ENCODE peak calls at places on chromosome 17, in five cellular contexts. X, L, M, O and P are unnamed samples. For H3K36me3, the result is how much of the 10 kb centered on the place peaks cover.

GRCh38 chr17:1928976-1929375 is 96.2 kb downstream of the RTN4RL1 start:
- DNase-seq in M (no peak), X (no peak), L (no peak), O (no peak), P (peak)

GRCh38 chr17:50575581-50576210 is 15.2 kb downstream of the CACNA1G start:
- DNase-seq in M (no peak), X (no peak), O (no peak), L (no peak), P (no peak)

GRCh38 chr17:69870091-69870530 is 204.9 kb upstream of the KCNJ16 start:
- DNase-seq in L (peak), O (no peak), X (no peak), M (no peak), P (no peak)

GRCh38 chr17:12734852-12735430 is 54.4 kb upstream of the ARHGAP44 start:
- DNase-seq in X (no peak), O (no peak), L (peak), M (no peak), P (no peak)

GRCh38 chr17:77234695-77235094 is 93.9 kb downstream of the SEC14L1 start:
- DNase-seq in L (no peak), X (no peak), M (no peak), O (no peak), P (no peak)

GRCh38 chr17:78182504-78182903 is 4.3 kb downstream of the TK1 start:
- DNase-seq in M (no peak), O (no peak), X (no peak), L (no peak), P (no peak)

GRCh38 chr17:76529643-76530488 is 7.6 kb downstream of the CYGB start:
- DNase-seq in X (peak), M (no peak), L (peak), O (no peak), P (peak)

GRCh38 chr17:5587431-5588032 is 3.2 kb upstream of the NLRP1 start:
- DNase-seq in X (no peak), O (peak), M (peak), L (peak), P (peak)

GRCh38 chr17:41551370-41551769 is 20.5 kb downstream of the KRT9 start:
- DNase-seq in L (peak), M (no peak), O (no peak), X (no peak), P (no peak)

GRCh38 chr17:60391419-60392041 is 403 bp downstream of the USP32 start:
- DNase-seq in M (no peak), L (no peak), O (no peak), X (no peak), P (no peak)

GRCh38 chr17:79801156-79802038 is 4.5 kb upstream of the CBX8 start:
- DNase-seq in O (peak), X (no peak), M (no peak), L (no peak), P (no peak)

GRCh38 chr17:77098884-77099545 is 41.8 kb upstream of the SEC14L1 start:
- DNase-seq in O (peak), M (no peak), X (no peak), L (peak), P (no peak)

GRCh38 chr17:6713918-6714271 is 726 bp upstream of the SLC13A5 start:
- DNase-seq in X (no peak), O (no peak), L (no peak), M (no peak), P (no peak)

DNA sequence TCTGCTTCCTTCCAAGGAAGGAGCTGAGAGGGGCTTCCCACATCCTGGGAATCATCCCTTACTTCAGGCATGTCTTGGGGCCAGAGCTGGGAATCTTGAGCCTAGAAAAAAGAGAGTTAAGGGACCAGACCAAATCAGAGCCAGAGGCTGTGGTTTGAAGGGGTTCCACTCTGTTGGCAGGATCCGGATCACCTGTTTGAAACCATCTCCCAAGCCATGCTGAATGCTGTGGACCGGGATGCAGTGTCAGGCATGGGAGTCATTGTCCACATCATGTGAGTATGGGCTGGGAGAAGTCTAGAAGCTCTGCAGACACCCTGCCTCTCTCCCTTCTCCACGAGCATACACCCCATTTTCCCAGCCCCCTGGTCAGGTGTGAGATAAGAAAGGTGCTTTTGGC is 9.7 kb downstream of the PSMB3 start:
- DNase-seq in O (no peak), L (no peak), X (no peak), M (no peak), P (no peak)
- H3K36me3 ChIP-seq in O (under half), L (under half), X (under half), M (half or more), P (half or more)

DNA sequence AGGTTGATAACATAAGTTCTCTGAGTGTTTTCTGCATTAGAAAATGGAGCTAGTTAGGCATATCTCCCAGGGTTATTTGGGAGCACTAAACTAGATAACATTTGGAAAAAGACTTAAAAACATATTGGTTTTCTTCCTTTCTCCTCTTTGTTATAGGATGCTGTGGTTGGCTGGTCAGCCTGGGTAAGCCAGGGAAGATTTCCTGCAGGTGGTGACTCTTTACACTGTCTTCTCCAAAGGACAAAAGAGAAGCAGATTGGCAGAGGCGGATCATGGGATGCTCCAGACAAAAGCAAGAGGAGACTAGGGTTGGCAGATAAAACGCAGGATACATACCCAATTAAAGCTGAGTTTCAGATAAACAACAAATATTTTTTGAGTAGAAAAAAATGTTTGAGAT is 6.2 kb upstream of the CRYBA1 start:
- DNase-seq in O (no peak), M (peak), L (no peak), X (no peak), P (no peak)
- H3K27ac ChIP-seq in O (no peak), M (peak), L (no peak), X (peak), P (no peak)

GRCh38 chr17:44115585-44116415 is 7.6 kb downstream of the HDAC5 start:
- DNase-seq in X (no peak), O (no peak), M (no peak), L (peak), P (peak)
- TF ChIP-seq CTCF in X (peak), O (peak), M (peak), L (peak), P (peak)

DNA sequence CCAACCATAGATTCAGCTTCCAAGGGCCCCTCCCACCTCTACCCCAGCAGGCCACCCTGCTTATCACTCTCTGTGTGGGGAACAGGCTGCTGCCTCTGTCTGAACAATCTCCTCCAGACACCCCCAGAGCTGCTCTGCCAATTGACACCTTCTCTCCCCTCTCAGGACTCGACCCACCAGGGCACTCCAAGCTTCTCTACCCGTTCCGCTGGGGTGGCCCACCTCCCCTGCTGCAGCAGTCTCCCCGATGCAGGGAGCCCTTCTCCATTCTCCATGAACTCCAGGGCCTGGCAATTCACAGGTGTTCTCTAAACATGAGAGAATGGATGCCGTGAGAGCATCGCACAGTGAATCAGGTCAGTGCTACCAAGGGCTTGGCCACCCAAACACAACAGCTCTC is 28.3 kb upstream of the FAAP100 start:
- DNase-seq in L (no peak), M (no peak), X (no peak), O (no peak), P (no peak)
- H3K36me3 ChIP-seq in L (under half), M (half or more), X (under half), O (under half), P (half or more)

GRCh38 chr17:72152392-72152727 is 31.5 kb downstream of the SOX9 start:
- DNase-seq in L (peak), M (no peak), O (no peak), X (no peak), P (no peak)
- H3K27ac ChIP-seq in L (no peak), M (no peak), O (peak), X (no peak), P (no peak)

GRCh38 chr17:38809828-38810227 is 10.5 kb upstream of the PIP4K2B start:
- DNase-seq in X (no peak), O (no peak), M (no peak), L (no peak), P (no peak)

GRCh38 chr17:38815576-38816193 is 9.4 kb downstream of the CWC25 start:
- DNase-seq in M (no peak), O (no peak), X (no peak), L (peak), P (no peak)
- TF ChIP-seq CTCF in M (no peak), O (no peak), X (no peak), L (peak), P (peak)

DNA sequence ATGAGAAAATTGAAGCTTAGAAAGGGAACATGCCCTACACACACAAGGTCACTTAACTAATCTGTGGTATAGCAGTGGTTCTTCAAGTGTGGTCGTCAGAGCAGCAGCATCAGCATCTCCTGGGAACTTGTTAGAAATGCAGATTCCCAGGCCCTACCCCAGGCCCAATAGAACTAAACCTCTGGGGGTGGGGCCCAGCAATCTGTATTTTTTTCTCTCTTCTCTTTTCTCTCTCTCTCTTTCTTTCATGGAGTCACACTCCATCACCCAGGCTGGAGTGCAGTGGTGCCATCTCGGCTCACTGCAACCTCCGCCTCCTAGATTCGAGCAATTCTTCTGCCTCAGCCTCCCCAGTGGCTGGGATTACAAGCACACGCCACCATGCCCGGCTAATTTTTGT is 3.9 kb downstream of the NLE1 start:
- DNase-seq in O (no peak), L (no peak), X (no peak), M (no peak), P (no peak)
- H3K36me3 ChIP-seq in O (under half), L (under half), X (under half), M (half or more), P (half or more)

GRCh38 chr17:49316889-49317288 is 45.2 kb downstream of the ZNF652 start:
- DNase-seq in M (no peak), X (no peak), O (no peak), L (no peak), P (no peak)

GRCh38 chr17:49315974-49316570 is 46.0 kb downstream of the ZNF652 start:
- DNase-seq in O (no peak), L (no peak), X (no peak), M (no peak), P (no peak)

GRCh38 chr17:49315551-49315951 is 46.5 kb downstream of the ZNF652 start:
- DNase-seq in O (peak), X (peak), L (peak), M (no peak), P (peak)

GRCh38 chr17:49318438-49318965 is 43.5 kb downstream of the ZNF652 start:
- DNase-seq in X (no peak), O (no peak), M (no peak), L (no peak), P (no peak)

DNA sequence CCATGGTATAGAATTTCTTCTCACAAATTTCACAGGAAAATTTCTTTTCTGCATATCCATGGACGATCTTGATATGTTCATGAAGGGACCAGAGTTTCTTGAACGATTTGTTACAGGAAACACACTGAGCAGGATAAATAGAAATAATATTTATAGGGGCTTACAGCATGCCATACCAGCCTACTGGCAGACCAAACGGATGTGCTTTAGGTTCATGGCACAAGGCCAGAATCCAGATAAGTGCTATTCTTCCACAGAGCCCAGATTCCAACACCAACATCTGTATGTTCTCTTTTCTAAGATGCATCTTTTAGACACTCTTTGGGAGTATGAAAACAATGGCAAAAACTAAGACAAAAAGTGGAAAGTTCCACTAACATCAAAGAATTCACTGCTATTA is 49.3 kb downstream of the ZNF652 start:
- DNase-seq in O (no peak), L (peak), X (no peak), M (no peak), P (no peak)
- H3K27ac ChIP-seq in O (no peak), L (no peak), X (no peak), M (no peak), P (no peak)

DNA sequence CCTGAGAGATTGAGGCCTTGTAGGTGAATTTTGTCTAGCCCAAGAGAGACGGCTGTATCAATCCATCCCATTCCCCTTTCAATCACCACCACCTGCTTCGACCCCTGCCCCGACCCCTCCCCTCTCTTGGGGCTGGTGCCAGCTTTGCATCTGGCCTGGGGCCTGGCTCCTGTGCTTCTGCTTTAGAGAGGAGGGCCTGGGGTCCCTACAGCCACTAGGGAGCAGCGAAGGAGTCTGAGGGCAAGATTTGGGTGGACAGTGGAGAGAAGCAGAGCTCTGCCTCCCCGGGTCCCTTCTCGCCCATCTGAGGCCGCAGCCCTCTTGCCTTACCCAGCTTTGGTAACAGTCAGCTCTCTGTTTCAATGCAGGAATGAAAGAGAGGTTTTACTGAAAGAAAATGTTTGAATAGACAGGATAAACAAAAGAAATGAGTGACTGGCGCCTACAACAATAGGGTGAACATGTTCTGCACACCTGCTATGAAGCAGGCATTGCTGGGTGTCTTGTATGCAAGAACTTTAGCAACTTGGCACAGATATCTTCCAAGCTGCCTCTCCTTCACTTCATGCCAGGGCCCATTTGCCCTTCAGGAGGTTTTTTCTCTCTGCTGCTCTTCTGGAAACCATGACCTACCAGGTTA is 57.4 kb downstream of the SLC47A1 start:
- DNase-seq in L (no peak), O (no peak), X (no peak), M (no peak), P (no peak)
- TF ChIP-seq CTCF in L (no peak), O (no peak), X (no peak), M (no peak), P (peak)